ENCODE peak calls at places on chromosomes 13 and 19, in four cellular contexts. N is HepG2, C is A549, X is K562. F is an unnamed sample.

GRCh38 chr19:7888145-7888825 is at the start of gene LRRC8E:
- DNase-seq in N (peak), C (peak), X (peak), F (no peak)

GRCh38 chr19:622666-623065 is 10.7 kb downstream of the POLRMT start:
- DNase-seq in N (no peak), C (no peak), X (no peak), F (no peak)

GRCh38 chr13:74200081-74200480 is 65.9 kb upstream of the KLF12 start:
- DNase-seq in N (no peak), C (no peak), X (no peak), F (no peak)

GRCh38 chr13:20125129-20125782 is 35.6 kb downstream of the GJA3 start:
- DNase-seq in N (no peak), C (no peak), X (no peak), F (no peak)

GRCh38 chr13:103640617-103641016 is 574.4 kb upstream of the SLC10A2 start:
- DNase-seq in N (no peak), C (no peak), X (no peak), F (no peak)

GRCh38 chr13:20550799-20551198 is 16.2 kb upstream of the IFT88 start:
- DNase-seq in N (peak), C (no peak), X (no peak), F (no peak)

GRCh38 chr19:54341295-54341694 is 2.3 kb upstream of the LILRA4 start:
- DNase-seq in N (no peak), C (no peak), X (peak), F (no peak)

GRCh38 chr19:3512562-3512961 is 6.5 kb downstream of the FZR1 start:
- DNase-seq in N (no peak), C (no peak), X (no peak), F (no peak)

GRCh38 chr13:36966404-36966803 is 32.7 kb downstream of the ALG5 start:
- DNase-seq in N (no peak), C (no peak), X (no peak), F (no peak)

DNA sequence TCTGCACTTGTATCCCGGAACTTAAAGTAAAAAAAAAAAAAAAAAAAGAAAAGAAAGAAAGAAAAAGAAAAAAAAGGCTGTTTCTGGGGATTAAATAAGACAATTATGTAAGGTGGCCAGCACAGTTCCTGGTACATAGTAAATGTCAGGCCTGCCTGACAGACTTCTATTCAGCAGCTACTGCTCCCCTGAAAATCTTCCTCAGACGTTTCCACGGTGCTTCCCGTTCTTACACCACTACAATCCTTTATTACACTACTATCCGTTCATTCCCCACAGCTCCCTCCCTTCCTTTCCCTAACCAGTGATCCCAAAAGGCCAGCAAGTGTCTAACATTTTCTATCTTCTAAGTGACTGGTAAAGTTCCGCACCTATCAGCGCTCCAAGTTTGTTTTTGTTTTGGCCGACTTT is 626 bp upstream of the RB1 start:
- DNase-seq in N (no peak), C (no peak), X (no peak), F (no peak)
- TF ChIP-seq RNF2 in N (no peak), C (no peak), X (no peak), F (no peak)

DNA sequence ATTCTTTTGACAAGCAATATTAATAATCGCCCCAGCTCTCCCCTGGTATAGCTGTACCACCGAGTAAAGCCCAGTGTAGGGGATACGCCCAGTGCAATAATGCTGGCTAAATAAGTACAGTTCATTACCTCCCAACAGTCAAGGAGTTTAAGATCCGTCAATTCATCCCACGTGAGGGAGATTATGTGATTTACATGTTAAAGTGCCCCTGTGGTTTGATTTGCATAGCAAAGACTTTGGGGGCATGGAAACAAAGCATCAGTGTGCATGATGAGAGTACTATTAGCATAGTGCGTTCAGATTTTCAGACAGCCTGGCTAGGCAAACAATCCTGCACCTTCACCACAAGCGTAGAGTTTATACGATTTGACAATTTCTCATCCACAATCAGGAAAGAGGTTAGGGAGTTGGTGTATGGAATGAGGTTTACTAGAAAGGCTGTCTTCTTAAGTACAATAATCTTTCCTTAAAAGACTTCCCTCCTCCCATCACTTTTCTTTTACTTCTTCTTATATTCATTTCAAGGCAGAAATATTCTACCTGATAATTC is 754.0 kb downstream of the DIAPH3 start:
- DNase-seq in N (no peak), C (no peak), X (no peak), F (no peak)
- H3K4me2 ChIP-seq in N (no peak), C (no peak), X (no peak), F (peak)

GRCh38 chr19:4715529-4716221 is 8.0 kb downstream of the DPP9 start:
- DNase-seq in N (peak), C (no peak), X (no peak), F (no peak)

GRCh38 chr19:4713384-4713951 is 10.2 kb downstream of the DPP9 start:
- DNase-seq in N (no peak), C (peak), X (no peak), F (no peak)

GRCh38 chr19:4711211-4711610 is 12.4 kb downstream of the DPP9 start:
- DNase-seq in N (no peak), C (no peak), X (no peak), F (no peak)

GRCh38 chr19:4712771-4713170 is 10.9 kb downstream of the DPP9 start:
- DNase-seq in N (no peak), C (no peak), X (no peak), F (no peak)

GRCh38 chr19:4714016-4714415 is 9.6 kb downstream of the DPP9 start:
- DNase-seq in N (no peak), C (no peak), X (no peak), F (no peak)
- TF ChIP-seq RNF2 in N (no peak), C (no peak), X (no peak), F (no peak)

GRCh38 chr19:12943437-12944044 is 2.1 kb upstream of the RAD23A start:
- DNase-seq in N (no peak), C (no peak), X (no peak), F (no peak)
- H3K4me2 ChIP-seq in N (no peak), C (no peak), X (peak), F (no peak)

GRCh38 chr19:34985249-34986022 is 14.7 kb upstream of the GRAMD1A start:
- DNase-seq in N (no peak), C (no peak), X (no peak), F (no peak)
- TF ChIP-seq RNF2 in N (no peak), C (no peak), X (no peak), F (no peak)

GRCh38 chr19:47020132-47020805 is 632 bp downstream of the NPAS1 start:
- DNase-seq in N (no peak), C (no peak), X (no peak), F (no peak)
- H3K4me2 ChIP-seq in N (peak), C (peak), X (no peak), F (peak)

GRCh38 chr19:47417746-47418594 is 1.4 kb downstream of the MEIS3 start:
- DNase-seq in N (no peak), C (no peak), X (no peak), F (no peak)

GRCh38 chr19:47419789-47420188 is 462 bp upstream of the MEIS3 start:
- DNase-seq in N (no peak), C (no peak), X (no peak), F (no peak)

GRCh38 chr19:47417107-47417745 is 2.1 kb downstream of the MEIS3 start:
- DNase-seq in N (no peak), C (no peak), X (no peak), F (peak)

GRCh38 chr19:47418595-47419036 is 711 bp downstream of the MEIS3 start:
- DNase-seq in N (no peak), C (no peak), X (no peak), F (peak)

DNA sequence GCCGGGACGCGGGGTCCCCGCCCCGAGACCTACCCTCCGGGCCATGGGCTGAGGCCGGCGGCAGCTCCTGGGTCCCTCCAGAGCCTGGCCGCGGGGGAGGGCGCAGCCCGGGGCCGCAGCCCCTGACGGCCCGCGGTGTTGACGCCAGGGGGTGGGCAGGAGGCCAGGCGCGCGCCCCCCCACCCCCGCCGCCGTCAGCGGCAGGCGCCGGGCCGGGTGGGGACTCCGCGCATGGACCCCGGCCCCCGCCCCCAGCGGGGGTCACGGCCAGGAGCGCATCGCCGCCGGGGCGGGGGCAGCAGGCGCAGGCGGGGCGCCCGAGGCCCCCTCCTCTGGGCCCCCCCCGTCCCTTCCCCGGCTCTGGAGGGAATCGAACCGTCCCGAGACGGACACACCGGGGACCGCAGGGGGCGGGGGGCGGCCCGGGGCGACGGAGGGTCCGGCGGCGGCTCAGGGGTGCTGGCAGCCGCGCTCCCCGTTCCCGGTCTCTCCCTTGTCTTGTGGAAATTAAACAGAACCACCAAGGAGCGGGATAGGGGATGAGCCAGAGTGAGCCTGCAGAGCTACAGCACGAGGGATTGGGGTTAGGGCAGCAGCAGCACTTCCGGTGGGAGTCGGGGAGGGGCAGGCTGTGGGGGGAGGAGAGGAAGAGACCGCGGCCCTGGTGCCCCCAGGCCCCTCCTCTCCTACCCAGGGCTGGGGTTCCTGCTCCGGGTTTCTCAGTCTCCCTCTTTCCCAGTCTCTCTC is at the start of gene MEIS3:
- DNase-seq in N (no peak), C (no peak), X (no peak), F (peak)
- TF ChIP-seq RNF2 in N (no peak), C (no peak), X (no peak), F (no peak)

DNA sequence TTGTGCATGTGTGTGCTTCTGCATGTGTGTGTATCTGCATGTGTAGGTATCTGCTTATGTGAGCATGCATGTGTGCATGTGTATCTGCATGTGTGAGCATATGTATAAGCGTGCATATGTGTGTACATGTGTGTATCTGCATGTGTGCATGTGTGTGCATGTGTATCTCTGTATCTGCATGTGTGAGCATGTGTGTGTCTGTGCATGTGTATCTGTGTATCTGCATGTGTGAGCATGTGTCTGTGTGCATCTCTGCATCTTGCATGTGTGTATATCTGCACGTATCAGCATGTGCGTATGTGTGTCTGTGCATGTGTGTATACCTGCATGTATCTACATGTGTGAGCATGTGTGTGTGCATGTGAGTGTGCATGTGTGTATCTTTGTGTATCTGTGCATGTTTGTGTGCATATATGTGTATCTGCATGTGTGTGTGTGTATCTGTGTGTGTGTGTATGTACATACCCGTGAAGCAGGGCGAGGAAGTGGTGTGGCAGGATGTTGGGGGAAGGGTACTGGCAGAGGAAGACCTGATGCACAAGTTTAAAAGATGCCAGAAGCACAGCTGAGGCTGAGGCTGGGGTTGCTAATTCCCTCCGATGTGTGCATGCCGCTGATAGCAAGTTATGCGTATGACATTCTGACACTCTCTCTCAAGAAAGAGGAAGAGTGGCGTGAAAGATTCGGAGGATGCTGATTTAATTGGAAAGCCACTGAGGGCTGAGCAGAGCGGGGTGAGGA is 64.2 kb downstream of the TEX29 start:
- DNase-seq in N (no peak), C (no peak), X (no peak), F (no peak)
- H3K4me2 ChIP-seq in N (no peak), C (no peak), X (no peak), F (no peak)